ENCODE peak calls at places on chromosomes 13 and 19, in ten cellular contexts. One of them, this sample, is unnamed.

GRCh38 chr19:18006895-18007604 is 920 bp upstream of the ARRDC2 start:
- DNase-seq in heart left ventricle: peak; percentile 82
- DNase-seq in H54: peak; percentile 95
- DNase-seq in esophagus squamous epithelium: no peak
- DNase-seq in transverse colon: peak; percentile 88
- DNase-seq in Peyer's patch: peak; percentile 80
- DNase-seq in breast epithelium: peak; percentile 80
- DNase-seq in thyroid gland: peak; percentile 84
- DNase-seq in sigmoid colon: peak; percentile 91
- DNase-seq in body of pancreas: peak; percentile 85
- DNase-seq in this sample: peak; percentile 77

GRCh38 chr13:46181799-46182490 is at the start of gene LCP1:
- DNase-seq in heart left ventricle: no peak
- DNase-seq in H54: no peak
- DNase-seq in esophagus squamous epithelium: peak; percentile 14
- DNase-seq in transverse colon: peak; percentile 44
- DNase-seq in Peyer's patch: peak; percentile 84
- DNase-seq in breast epithelium: no peak
- DNase-seq in thyroid gland: peak; percentile 10
- DNase-seq in sigmoid colon: no peak
- DNase-seq in body of pancreas: no peak
- DNase-seq in this sample: peak; percentile 74

GRCh38 chr13:26979334-26979733 is 192.3 kb downstream of the USP12 start:
- DNase-seq in heart left ventricle: no peak
- DNase-seq in H54: no peak
- DNase-seq in esophagus squamous epithelium: no peak
- DNase-seq in transverse colon: no peak
- DNase-seq in Peyer's patch: no peak
- DNase-seq in breast epithelium: no peak
- DNase-seq in thyroid gland: no peak
- DNase-seq in sigmoid colon: no peak
- DNase-seq in body of pancreas: no peak
- DNase-seq in this sample: no peak

GRCh38 chr19:38710928-38711725 is 33.1 kb downstream of the CAPN12 start:
- DNase-seq in heart left ventricle: peak; percentile 72
- DNase-seq in H54: no peak
- DNase-seq in esophagus squamous epithelium: no peak
- DNase-seq in transverse colon: no peak
- DNase-seq in Peyer's patch: no peak
- DNase-seq in breast epithelium: no peak
- DNase-seq in thyroid gland: no peak
- DNase-seq in sigmoid colon: no peak
- DNase-seq in body of pancreas: no peak
- DNase-seq in this sample: no peak

GRCh38 chr19:12694641-12695040 is 1.8 kb downstream of the FBXW9 start:
- DNase-seq in heart left ventricle: no peak
- DNase-seq in H54: no peak
- DNase-seq in esophagus squamous epithelium: no peak
- DNase-seq in transverse colon: no peak
- DNase-seq in Peyer's patch: no peak
- DNase-seq in breast epithelium: no peak
- DNase-seq in thyroid gland: no peak
- DNase-seq in sigmoid colon: no peak
- DNase-seq in body of pancreas: no peak
- DNase-seq in this sample: no peak

GRCh38 chr19:17873661-17874422 is 2.1 kb downstream of the SLC5A5 start:
- DNase-seq in heart left ventricle: no peak
- DNase-seq in H54: peak; percentile 38
- DNase-seq in esophagus squamous epithelium: no peak
- DNase-seq in transverse colon: peak; percentile 53
- DNase-seq in Peyer's patch: peak; percentile 79
- DNase-seq in breast epithelium: no peak
- DNase-seq in thyroid gland: peak; percentile 41
- DNase-seq in sigmoid colon: no peak
- DNase-seq in body of pancreas: no peak
- DNase-seq in this sample: peak; percentile 65

GRCh38 chr13:30340367-30341184 is 33.2 kb upstream of the KATNAL1 start:
- DNase-seq in heart left ventricle: peak; percentile 77
- DNase-seq in H54: no peak
- DNase-seq in esophagus squamous epithelium: no peak
- DNase-seq in transverse colon: peak; percentile 45
- DNase-seq in Peyer's patch: no peak
- DNase-seq in breast epithelium: no peak
- DNase-seq in thyroid gland: peak; percentile 73
- DNase-seq in sigmoid colon: peak; percentile 95
- DNase-seq in body of pancreas: peak; percentile 42
- DNase-seq in this sample: peak; percentile 72

GRCh38 chr19:6423499-6424189 is 967 bp downstream of the KHSRP start:
- DNase-seq in heart left ventricle: no peak
- DNase-seq in H54: peak; percentile 75
- DNase-seq in esophagus squamous epithelium: no peak
- DNase-seq in transverse colon: peak; percentile 39
- DNase-seq in Peyer's patch: no peak
- DNase-seq in breast epithelium: no peak
- DNase-seq in thyroid gland: peak; percentile 59
- DNase-seq in sigmoid colon: peak; percentile 67
- DNase-seq in body of pancreas: no peak
- DNase-seq in this sample: peak; percentile 77

GRCh38 chr13:45717324-45717723 is 15.2 kb downstream of the CBY2 start:
- DNase-seq in heart left ventricle: no peak
- DNase-seq in H54: no peak
- DNase-seq in esophagus squamous epithelium: no peak
- DNase-seq in transverse colon: no peak
- DNase-seq in Peyer's patch: no peak
- DNase-seq in breast epithelium: no peak
- DNase-seq in thyroid gland: no peak
- DNase-seq in sigmoid colon: no peak
- DNase-seq in body of pancreas: no peak
- DNase-seq in this sample: no peak

GRCh38 chr19:45076029-45076850 is at the start of gene ZNF296:
- DNase-seq in heart left ventricle: peak; percentile 80
- DNase-seq in H54: no peak
- DNase-seq in esophagus squamous epithelium: peak; percentile 26
- DNase-seq in transverse colon: peak; percentile 93
- DNase-seq in Peyer's patch: peak; percentile 91
- DNase-seq in breast epithelium: peak; percentile 83
- DNase-seq in thyroid gland: peak; percentile 79
- DNase-seq in sigmoid colon: peak; percentile 82
- DNase-seq in body of pancreas: peak; percentile 78
- DNase-seq in this sample: peak; percentile 89
- TF ChIP-seq POLR2A in heart left ventricle: no peak
- TF ChIP-seq POLR2A in H54: no peak
- TF ChIP-seq POLR2A in esophagus squamous epithelium: peak; percentile 24
- TF ChIP-seq POLR2A in transverse colon: peak; percentile 48
- TF ChIP-seq POLR2A in Peyer's patch: peak; percentile 80
- TF ChIP-seq POLR2A in breast epithelium: no peak
- TF ChIP-seq POLR2A in thyroid gland: peak; percentile 72
- TF ChIP-seq POLR2A in sigmoid colon: no peak
- TF ChIP-seq POLR2A in body of pancreas: no peak
- TF ChIP-seq POLR2A in this sample: peak; percentile 32

GRCh38 chr19:42253245-42254082 is 1.5 kb downstream of the ERF start:
- DNase-seq in heart left ventricle: peak; percentile 69
- DNase-seq in H54: no peak
- DNase-seq in esophagus squamous epithelium: no peak
- DNase-seq in transverse colon: peak; percentile 73
- DNase-seq in Peyer's patch: peak; percentile 69
- DNase-seq in breast epithelium: no peak
- DNase-seq in thyroid gland: peak; percentile 66
- DNase-seq in sigmoid colon: peak; percentile 89
- DNase-seq in body of pancreas: peak; percentile 61
- DNase-seq in this sample: peak; percentile 64
- TF ChIP-seq POLR2A in heart left ventricle: no peak
- TF ChIP-seq POLR2A in H54: no peak
- TF ChIP-seq POLR2A in esophagus squamous epithelium: no peak
- TF ChIP-seq POLR2A in transverse colon: no peak
- TF ChIP-seq POLR2A in Peyer's patch: no peak
- TF ChIP-seq POLR2A in breast epithelium: peak; percentile 37
- TF ChIP-seq POLR2A in thyroid gland: peak; percentile 33
- TF ChIP-seq POLR2A in sigmoid colon: no peak
- TF ChIP-seq POLR2A in body of pancreas: no peak
- TF ChIP-seq POLR2A in this sample: no peak

GRCh38 chr19:33442706-33443105 is 69.2 kb downstream of the CEBPG start:
- DNase-seq in heart left ventricle: no peak
- DNase-seq in H54: no peak
- DNase-seq in esophagus squamous epithelium: no peak
- DNase-seq in transverse colon: no peak
- DNase-seq in Peyer's patch: no peak
- DNase-seq in breast epithelium: peak; percentile 20
- DNase-seq in thyroid gland: no peak
- DNase-seq in sigmoid colon: peak; percentile 54
- DNase-seq in body of pancreas: no peak
- DNase-seq in this sample: no peak
- TF ChIP-seq POLR2A in heart left ventricle: no peak
- TF ChIP-seq POLR2A in H54: no peak
- TF ChIP-seq POLR2A in esophagus squamous epithelium: no peak
- TF ChIP-seq POLR2A in transverse colon: no peak
- TF ChIP-seq POLR2A in Peyer's patch: no peak
- TF ChIP-seq POLR2A in breast epithelium: no peak
- TF ChIP-seq POLR2A in thyroid gland: no peak
- TF ChIP-seq POLR2A in sigmoid colon: no peak
- TF ChIP-seq POLR2A in body of pancreas: no peak
- TF ChIP-seq POLR2A in this sample: no peak

GRCh38 chr19:42403586-42403985 is 13.5 kb upstream of the CNFN start:
- DNase-seq in heart left ventricle: no peak
- DNase-seq in H54: no peak
- DNase-seq in esophagus squamous epithelium: no peak
- DNase-seq in transverse colon: no peak
- DNase-seq in Peyer's patch: no peak
- DNase-seq in breast epithelium: no peak
- DNase-seq in thyroid gland: no peak
- DNase-seq in sigmoid colon: no peak
- DNase-seq in body of pancreas: no peak
- DNase-seq in this sample: no peak

GRCh38 chr19:42400404-42400803 is 10.3 kb upstream of the CNFN start:
- DNase-seq in heart left ventricle: no peak
- DNase-seq in H54: no peak
- DNase-seq in esophagus squamous epithelium: no peak
- DNase-seq in transverse colon: no peak
- DNase-seq in Peyer's patch: no peak
- DNase-seq in breast epithelium: no peak
- DNase-seq in thyroid gland: no peak
- DNase-seq in sigmoid colon: no peak
- DNase-seq in body of pancreas: no peak
- DNase-seq in this sample: no peak

GRCh38 chr19:42402376-42403116 is 12.4 kb upstream of the CNFN start:
- DNase-seq in heart left ventricle: no peak
- DNase-seq in H54: no peak
- DNase-seq in esophagus squamous epithelium: no peak
- DNase-seq in transverse colon: no peak
- DNase-seq in Peyer's patch: no peak
- DNase-seq in breast epithelium: no peak
- DNase-seq in thyroid gland: no peak
- DNase-seq in sigmoid colon: peak; percentile 65
- DNase-seq in body of pancreas: no peak
- DNase-seq in this sample: no peak

GRCh38 chr19:42397315-42398166 is 7.4 kb upstream of the CNFN start:
- DNase-seq in heart left ventricle: no peak
- DNase-seq in H54: peak; percentile 68
- DNase-seq in esophagus squamous epithelium: no peak
- DNase-seq in transverse colon: no peak
- DNase-seq in Peyer's patch: no peak
- DNase-seq in breast epithelium: no peak
- DNase-seq in thyroid gland: no peak
- DNase-seq in sigmoid colon: no peak
- DNase-seq in body of pancreas: no peak
- DNase-seq in this sample: no peak

DNA sequence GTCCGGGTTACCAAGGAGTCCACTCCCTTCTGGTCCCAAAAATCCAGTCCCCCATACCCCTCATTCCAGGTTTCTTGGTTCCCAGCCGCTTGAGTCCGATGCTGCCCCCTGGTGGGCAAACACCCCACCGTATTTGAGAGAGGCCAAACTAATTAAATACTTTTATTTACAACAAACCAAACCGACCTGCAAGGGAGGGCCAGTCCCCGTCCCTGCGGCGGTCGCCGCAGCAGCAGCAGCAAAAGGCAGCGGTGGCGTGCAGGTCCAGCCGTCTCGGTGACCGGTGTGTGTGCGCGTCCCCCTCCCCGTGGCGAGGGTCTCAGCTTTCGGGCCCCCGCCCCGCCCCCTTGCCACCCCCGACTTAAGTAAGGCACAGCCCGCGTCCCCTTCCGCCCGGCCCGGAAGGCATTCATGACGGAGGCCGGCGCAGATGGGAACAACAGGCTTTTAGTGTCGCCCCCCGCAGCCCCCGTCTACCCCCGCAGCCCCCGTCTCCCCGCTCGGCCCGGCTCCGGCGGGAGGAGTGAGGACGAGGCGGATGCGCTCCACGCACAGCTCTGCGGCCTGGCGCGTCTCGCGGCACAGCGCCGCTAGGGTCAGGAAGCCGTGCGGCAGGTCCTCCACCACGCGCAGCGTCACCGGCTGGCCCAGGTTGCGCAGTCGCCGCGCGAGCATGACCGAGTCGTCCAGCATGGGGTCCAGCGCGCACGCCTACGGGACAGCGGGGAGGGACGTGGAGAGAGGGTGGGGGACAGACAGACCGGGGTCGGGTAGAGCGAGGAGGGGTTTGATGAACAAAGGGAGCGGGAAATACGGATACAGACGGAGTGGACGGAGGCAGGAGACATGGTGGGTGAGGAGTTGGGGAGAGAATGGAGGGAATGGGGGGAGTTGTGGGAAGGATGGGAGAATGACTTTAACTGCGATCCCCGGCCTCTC is 11.5 kb upstream of the CNFN start:
- DNase-seq in heart left ventricle: peak; percentile 83
- DNase-seq in H54: peak; percentile 71
- DNase-seq in esophagus squamous epithelium: no peak
- DNase-seq in transverse colon: peak; percentile 83
- DNase-seq in Peyer's patch: peak; percentile 94
- DNase-seq in breast epithelium: peak; percentile 87
- DNase-seq in thyroid gland: peak; percentile 83
- DNase-seq in sigmoid colon: peak; percentile 89
- DNase-seq in body of pancreas: peak; percentile 82
- DNase-seq in this sample: peak; percentile 89
- TF ChIP-seq POLR2A in heart left ventricle: no peak
- TF ChIP-seq POLR2A in H54: no peak
- TF ChIP-seq POLR2A in esophagus squamous epithelium: no peak
- TF ChIP-seq POLR2A in transverse colon: no peak
- TF ChIP-seq POLR2A in Peyer's patch: no peak
- TF ChIP-seq POLR2A in breast epithelium: no peak
- TF ChIP-seq POLR2A in thyroid gland: peak; percentile 51
- TF ChIP-seq POLR2A in sigmoid colon: no peak
- TF ChIP-seq POLR2A in body of pancreas: peak; percentile 68
- TF ChIP-seq POLR2A in this sample: no peak

DNA sequence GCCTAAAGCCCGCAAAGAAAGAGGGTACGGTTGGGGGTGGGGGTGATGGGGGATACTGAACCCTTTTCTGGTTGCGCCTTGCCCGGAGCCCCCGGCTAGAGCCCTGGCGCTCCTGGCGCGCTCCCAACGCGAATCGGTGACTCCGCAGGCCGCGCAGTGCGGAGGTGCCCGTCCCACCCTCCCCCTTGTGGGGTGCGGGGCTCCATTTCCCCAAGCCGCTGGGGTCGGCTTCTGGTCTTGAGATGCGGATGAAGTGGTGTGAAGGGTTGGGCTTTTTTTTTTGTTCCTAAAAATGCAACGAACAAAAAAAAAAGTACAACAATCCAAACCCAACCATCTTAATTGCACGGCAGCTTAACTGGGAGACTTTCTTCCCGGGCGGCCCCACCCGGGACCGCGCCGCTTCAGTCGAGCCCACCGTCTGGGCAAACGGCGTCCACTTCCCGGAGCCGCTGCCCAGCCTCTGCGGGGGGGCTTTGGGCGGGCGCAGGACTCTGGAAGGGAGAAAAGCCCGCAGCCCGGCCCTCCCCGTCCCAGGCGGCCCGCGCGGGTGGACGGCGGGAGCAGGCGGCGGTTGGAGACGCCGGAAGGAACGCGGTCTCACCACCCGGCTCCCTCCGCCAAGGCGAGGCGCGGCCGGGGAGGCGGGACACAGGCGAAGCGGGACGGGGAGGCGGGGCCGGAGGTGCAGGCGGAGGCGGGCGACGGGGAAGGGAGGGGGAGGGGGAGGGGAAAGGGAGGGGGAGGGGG is 501 bp upstream of the TRIM13 start:
- DNase-seq in heart left ventricle: peak; percentile 97
- DNase-seq in H54: peak; percentile 66
- DNase-seq in esophagus squamous epithelium: peak; percentile 78
- DNase-seq in transverse colon: peak; percentile 95
- DNase-seq in Peyer's patch: peak; percentile 88
- DNase-seq in breast epithelium: peak; percentile 90
- DNase-seq in thyroid gland: peak; percentile 94
- DNase-seq in sigmoid colon: peak; percentile 97
- DNase-seq in body of pancreas: peak; percentile 95
- DNase-seq in this sample: peak; percentile 96
- TF ChIP-seq POLR2A in heart left ventricle: no peak
- TF ChIP-seq POLR2A in H54: peak; percentile 62
- TF ChIP-seq POLR2A in esophagus squamous epithelium: no peak
- TF ChIP-seq POLR2A in transverse colon: peak; percentile 92
- TF ChIP-seq POLR2A in Peyer's patch: peak; percentile 76
- TF ChIP-seq POLR2A in breast epithelium: peak; percentile 50
- TF ChIP-seq POLR2A in thyroid gland: peak; percentile 75
- TF ChIP-seq POLR2A in sigmoid colon: peak; percentile 66
- TF ChIP-seq POLR2A in body of pancreas: peak; percentile 73
- TF ChIP-seq POLR2A in this sample: peak; percentile 76